ENCODE peak calls at places on chromosomes 7 and 10, in ten cellular contexts. G is amniotic stem cell; B is A549; E is NCI-H2171 treated with DMSO at 0.1 percent for 48 hours; J is caudate nucleus; X is T-cell; Z is AG09319; Q is stimulated activated CD4-positive, alpha-beta T cell treated with anti-CD3 and anti-CD28 coated beads, Interleukin-4, amount 100 ng/mL, for 4 hours; D is neural crest cell; F is hippocampal formation. R is an unnamed sample.

GRCh38 chr10:117653170-117653515 is 110.6 kb downstream of the EMX2 start:
- DNase-seq in B (peak; percentile 78), E (no peak), F (no peak), Q (no peak), Z (peak; percentile 61), G (no peak), J (no peak), X (no peak), D (no peak), R (no peak)

GRCh38 chr10:109784236-109784635 is 139.1 kb downstream of the XPNPEP1 start:
- DNase-seq in Q (no peak), E (no peak), F (no peak), G (no peak), X (no peak), Z (no peak), J (no peak), B (no peak), D (no peak), R (no peak)

GRCh38 chr10:44046605-44047004 is 338.3 kb downstream of the CXCL12 start:
- DNase-seq in X (no peak), D (peak; percentile 14), E (no peak), G (no peak), F (peak; percentile 36), B (no peak), Q (no peak), Z (no peak), J (no peak), R (no peak)

GRCh38 chr10:73039635-73040034 is 57.0 kb downstream of the P4HA1 start:
- DNase-seq in Z (peak; percentile 62), F (no peak), J (no peak), E (no peak), Q (no peak), D (no peak), B (no peak), X (no peak), G (peak; percentile 59), R (no peak)

GRCh38 chr10:126247454-126247975 is 140.8 kb downstream of the ADAM12 start:
- DNase-seq in J (no peak), E (no peak), Q (no peak), B (peak; percentile 92), F (no peak), D (no peak), Z (peak; percentile 89), X (no peak), G (peak; percentile 97), R (no peak)

GRCh38 chr7:101936612-101937231 is 119.3 kb downstream of the CUX1 start:
- DNase-seq in E (no peak), Z (no peak), J (no peak), F (no peak), D (no peak), G (no peak), Q (no peak), B (no peak), X (no peak), R (no peak)

GRCh38 chr10:33863347-33863746 is 528.9 kb upstream of the NRP1 start:
- DNase-seq in B (no peak), F (no peak), D (no peak), X (no peak), Z (no peak), G (no peak), Q (no peak), J (no peak), E (no peak), R (no peak)

GRCh38 chr7:30510124-30511074 is 5.8 kb upstream of the GGCT start:
- DNase-seq in F (peak; percentile 2), Q (no peak), E (peak; percentile 18), B (peak; percentile 63), G (no peak), X (no peak), J (no peak), D (no peak), Z (peak; percentile 8), R (peak; percentile 2)

GRCh38 chr7:1915956-1916620 is 246.0 kb downstream of the ELFN1 start:
- DNase-seq in D (no peak), E (no peak), G (no peak), B (no peak), X (no peak), Z (no peak), F (no peak), J (no peak), Q (no peak), R (no peak)

GRCh38 chr10:58554316-58554715 is 41.6 kb downstream of the BICC1 start:
- DNase-seq in G (no peak), J (no peak), Z (no peak), B (no peak), E (no peak), Q (no peak), F (no peak), D (no peak), X (no peak), R (no peak)